ENCODE peak calls at places on chromosome 6, in five cellular contexts. One of them, this sample, is unnamed.

GRCh38 chr6:88985901-88986300 is 22.5 kb upstream of the RNGTT start:
- DNase-seq in mucosa of descending colon: no peak
- DNase-seq in cardiac muscle cell: no peak
- DNase-seq in glutamatergic neuron: no peak
- DNase-seq in OCI-LY7: no peak
- DNase-seq in this sample: no peak

GRCh38 chr6:144179817-144180216 is 29.5 kb downstream of the STX11 start:
- DNase-seq in mucosa of descending colon: no peak
- DNase-seq in OCI-LY7: no peak
- DNase-seq in cardiac muscle cell: no peak
- DNase-seq in glutamatergic neuron: no peak
- DNase-seq in this sample: no peak

GRCh38 chr6:75856902-75857301 is 107.9 kb downstream of the MYO6 start:
- DNase-seq in glutamatergic neuron: no peak
- DNase-seq in mucosa of descending colon: no peak
- DNase-seq in OCI-LY7: no peak
- DNase-seq in cardiac muscle cell: no peak
- DNase-seq in this sample: no peak

GRCh38 chr6:147201885-147202515 is 2.2 kb upstream of the STXBP5 start:
- DNase-seq in OCI-LY7: peak
- DNase-seq in glutamatergic neuron: peak
- DNase-seq in cardiac muscle cell: no peak
- DNase-seq in mucosa of descending colon: peak
- DNase-seq in this sample: peak

GRCh38 chr6:150766201-150766997 is 99.1 kb upstream of the MTHFD1L start:
- DNase-seq in mucosa of descending colon: no peak
- DNase-seq in OCI-LY7: no peak
- DNase-seq in cardiac muscle cell: no peak
- DNase-seq in glutamatergic neuron: no peak
- DNase-seq in this sample: no peak

GRCh38 chr6:134764741-134765140 is 185.2 kb downstream of the ALDH8A1 start:
- DNase-seq in cardiac muscle cell: no peak
- DNase-seq in glutamatergic neuron: no peak
- DNase-seq in OCI-LY7: no peak
- DNase-seq in mucosa of descending colon: no peak
- DNase-seq in this sample: no peak

GRCh38 chr6:77150736-77151135 is 312.6 kb downstream of the HTR1B start:
- DNase-seq in mucosa of descending colon: no peak
- DNase-seq in cardiac muscle cell: no peak
- DNase-seq in OCI-LY7: no peak
- DNase-seq in glutamatergic neuron: no peak
- DNase-seq in this sample: no peak

GRCh38 chr6:164207024-164207423 is 792.5 kb downstream of the QKI start:
- DNase-seq in mucosa of descending colon: no peak
- DNase-seq in OCI-LY7: no peak
- DNase-seq in cardiac muscle cell: no peak
- DNase-seq in glutamatergic neuron: no peak
- DNase-seq in this sample: no peak

GRCh38 chr6:9250852-9251251 is 815.5 kb upstream of the SLC35B3 start:
- DNase-seq in OCI-LY7: peak
- DNase-seq in glutamatergic neuron: peak
- DNase-seq in cardiac muscle cell: peak
- DNase-seq in mucosa of descending colon: peak
- DNase-seq in this sample: peak

GRCh38 chr6:34993206-34993605 is 104.2 kb downstream of the ANKS1A start:
- DNase-seq in cardiac muscle cell: no peak
- DNase-seq in OCI-LY7: no peak
- DNase-seq in mucosa of descending colon: no peak
- DNase-seq in glutamatergic neuron: no peak
- DNase-seq in this sample: no peak

GRCh38 chr6:42532038-42532669 is 31.7 kb upstream of the UBR2 start:
- DNase-seq in mucosa of descending colon: no peak
- DNase-seq in cardiac muscle cell: peak
- DNase-seq in OCI-LY7: peak
- DNase-seq in glutamatergic neuron: no peak
- DNase-seq in this sample: peak

GRCh38 chr6:158379336-158379735 is 67.1 kb downstream of the TULP4 start:
- DNase-seq in OCI-LY7: no peak
- DNase-seq in cardiac muscle cell: no peak
- DNase-seq in glutamatergic neuron: no peak
- DNase-seq in mucosa of descending colon: no peak
- DNase-seq in this sample: no peak

GRCh38 chr6:136158398-136158797 is 91.7 kb downstream of the MTFR2 start:
- DNase-seq in mucosa of descending colon: no peak
- DNase-seq in cardiac muscle cell: peak
- DNase-seq in OCI-LY7: no peak
- DNase-seq in glutamatergic neuron: no peak
- DNase-seq in this sample: no peak
- TF ChIP-seq CTCF in mucosa of descending colon: no peak
- TF ChIP-seq CTCF in cardiac muscle cell: peak
- TF ChIP-seq CTCF in OCI-LY7: no peak
- TF ChIP-seq CTCF in glutamatergic neuron: no peak
- TF ChIP-seq CTCF in this sample: no peak

GRCh38 chr6:31874836-31875572 is 3.8 kb downstream of the SLC44A4 start:
- DNase-seq in mucosa of descending colon: no peak
- DNase-seq in cardiac muscle cell: no peak
- DNase-seq in glutamatergic neuron: no peak
- DNase-seq in OCI-LY7: no peak
- DNase-seq in this sample: no peak

GRCh38 chr6:31871068-31871659 is 7.6 kb downstream of the SLC44A4 start:
- DNase-seq in OCI-LY7: no peak
- DNase-seq in cardiac muscle cell: no peak
- DNase-seq in mucosa of descending colon: no peak
- DNase-seq in glutamatergic neuron: no peak
- DNase-seq in this sample: no peak

GRCh38 chr6:31865205-31866118 is 2.8 kb upstream of the NEU1 start:
- DNase-seq in OCI-LY7: no peak
- DNase-seq in mucosa of descending colon: no peak
- DNase-seq in glutamatergic neuron: no peak
- DNase-seq in cardiac muscle cell: peak
- DNase-seq in this sample: no peak

GRCh38 chr6:31874084-31874670 is 4.6 kb downstream of the SLC44A4 start:
- DNase-seq in cardiac muscle cell: no peak
- DNase-seq in mucosa of descending colon: no peak
- DNase-seq in OCI-LY7: no peak
- DNase-seq in glutamatergic neuron: no peak
- DNase-seq in this sample: no peak

GRCh38 chr6:31870385-31870921 is 7.8 kb upstream of the NEU1 start:
- DNase-seq in glutamatergic neuron: no peak
- DNase-seq in mucosa of descending colon: no peak
- DNase-seq in OCI-LY7: no peak
- DNase-seq in cardiac muscle cell: no peak
- DNase-seq in this sample: no peak
- TF ChIP-seq CTCF in glutamatergic neuron: no peak
- TF ChIP-seq CTCF in mucosa of descending colon: no peak
- TF ChIP-seq CTCF in OCI-LY7: peak
- TF ChIP-seq CTCF in cardiac muscle cell: no peak
- TF ChIP-seq CTCF in this sample: no peak

DNA sequence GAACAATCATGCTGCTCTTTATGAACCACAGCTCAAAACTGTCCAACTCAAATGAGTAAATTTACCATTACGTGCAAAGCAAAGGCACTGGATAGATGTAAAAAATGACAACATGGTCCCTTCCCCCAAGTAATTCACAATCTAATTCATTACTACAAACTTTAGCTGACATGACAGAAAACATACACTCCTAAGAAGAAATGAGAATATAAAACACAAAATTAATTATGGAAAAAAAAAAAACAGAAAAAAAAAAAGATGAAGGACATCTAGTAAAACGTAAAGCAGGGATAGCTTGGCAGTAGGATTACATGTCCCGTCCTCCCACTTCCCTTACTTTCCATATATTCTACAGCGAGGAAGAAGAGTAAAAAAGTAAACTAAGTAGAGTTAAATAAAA is 5.7 kb downstream of the TUBE1 start:
- DNase-seq in glutamatergic neuron: no peak
- DNase-seq in cardiac muscle cell: no peak
- DNase-seq in OCI-LY7: no peak
- DNase-seq in mucosa of descending colon: no peak
- DNase-seq in this sample: no peak
- TF ChIP-seq CTCF in glutamatergic neuron: no peak
- TF ChIP-seq CTCF in cardiac muscle cell: no peak
- TF ChIP-seq CTCF in OCI-LY7: no peak
- TF ChIP-seq CTCF in mucosa of descending colon: no peak
- TF ChIP-seq CTCF in this sample: no peak

GRCh38 chr6:79466222-79466834 is 70.9 kb downstream of the LCA5 start:
- DNase-seq in mucosa of descending colon: no peak
- DNase-seq in glutamatergic neuron: no peak
- DNase-seq in cardiac muscle cell: no peak
- DNase-seq in OCI-LY7: peak
- DNase-seq in this sample: no peak
- TF ChIP-seq CTCF in mucosa of descending colon: no peak
- TF ChIP-seq CTCF in glutamatergic neuron: peak
- TF ChIP-seq CTCF in cardiac muscle cell: peak
- TF ChIP-seq CTCF in OCI-LY7: peak
- TF ChIP-seq CTCF in this sample: peak

GRCh38 chr6:112214749-112215269 is 39.6 kb downstream of the LAMA4 start:
- DNase-seq in OCI-LY7: no peak
- DNase-seq in glutamatergic neuron: no peak
- DNase-seq in mucosa of descending colon: no peak
- DNase-seq in cardiac muscle cell: no peak
- DNase-seq in this sample: no peak
- TF ChIP-seq CTCF in OCI-LY7: no peak
- TF ChIP-seq CTCF in glutamatergic neuron: no peak
- TF ChIP-seq CTCF in mucosa of descending colon: no peak
- TF ChIP-seq CTCF in cardiac muscle cell: no peak
- TF ChIP-seq CTCF in this sample: no peak

DNA sequence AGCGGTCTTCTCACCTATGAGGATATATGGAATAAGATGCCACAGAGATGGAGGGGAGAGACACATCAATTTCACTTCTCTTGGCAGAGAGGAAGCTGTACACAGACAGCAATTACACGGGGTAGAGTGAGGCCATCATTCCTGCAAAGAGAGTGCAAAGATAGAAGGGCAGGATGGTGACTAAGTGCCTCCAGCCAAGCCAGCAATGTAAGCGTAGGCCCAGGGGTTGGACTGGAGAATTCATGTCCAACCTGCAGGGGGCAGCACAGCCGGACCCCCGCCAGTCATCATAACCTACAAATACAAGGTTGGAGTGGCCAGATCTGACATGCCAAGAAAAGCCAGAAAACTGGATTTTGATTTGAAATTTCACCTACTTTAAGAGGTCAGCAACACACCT is 56.3 kb downstream of the NRN1 start:
- DNase-seq in glutamatergic neuron: peak
- DNase-seq in OCI-LY7: peak
- DNase-seq in mucosa of descending colon: no peak
- DNase-seq in cardiac muscle cell: peak
- DNase-seq in this sample: peak
- TF ChIP-seq CTCF in glutamatergic neuron: peak
- TF ChIP-seq CTCF in OCI-LY7: peak
- TF ChIP-seq CTCF in mucosa of descending colon: no peak
- TF ChIP-seq CTCF in cardiac muscle cell: peak
- TF ChIP-seq CTCF in this sample: peak

GRCh38 chr6:36897629-36898028 is 11.9 kb downstream of the C6orf89 start:
- DNase-seq in mucosa of descending colon: no peak
- DNase-seq in glutamatergic neuron: no peak
- DNase-seq in OCI-LY7: peak
- DNase-seq in cardiac muscle cell: peak
- DNase-seq in this sample: peak
- TF ChIP-seq CTCF in mucosa of descending colon: no peak
- TF ChIP-seq CTCF in glutamatergic neuron: no peak
- TF ChIP-seq CTCF in OCI-LY7: peak
- TF ChIP-seq CTCF in cardiac muscle cell: no peak
- TF ChIP-seq CTCF in this sample: peak